ENCODE peak calls at places on chromosomes 2 and 18, in six cellular contexts. V is H1, W is A549, U is K562, M is endothelial cell of umbilical vein, L is HepG2. Z is an unnamed sample.

GRCh38 chr18:57627488-57627887 is 5.9 kb upstream of the NARS1 start:
- DNase-seq in V (no peak), U (no peak), M (peak; percentile 31), W (no peak), L (no peak), Z (no peak)

GRCh38 chr2:120519469-120519868 is 173.5 kb downstream of the INHBB start:
- DNase-seq in U (no peak), L (no peak), M (no peak), V (no peak), W (no peak), Z (no peak)

GRCh38 chr2:23707096-23707495 is 219.8 kb downstream of the ATAD2B start:
- DNase-seq in W (no peak), L (no peak), M (no peak), U (no peak), V (no peak), Z (no peak)

GRCh38 chr2:170813611-170814550 is 2.8 kb upstream of the GAD1 start:
- DNase-seq in U (peak; percentile 47), W (no peak), V (no peak), L (peak; percentile 41), M (peak; percentile 33), Z (peak; percentile 83)

GRCh38 chr2:201698588-201699226 is at the start of gene MPP4:
- DNase-seq in V (no peak), M (peak; percentile 80), L (no peak), U (no peak), W (no peak), Z (no peak)

GRCh38 chr2:138777996-138778395 is 2.2 kb downstream of the NXPH2 start:
- DNase-seq in M (peak; percentile 17), U (no peak), L (peak; percentile 69), V (peak; percentile 66), W (no peak), Z (peak; percentile 25)

GRCh38 chr2:44137048-44137447 is 31.6 kb upstream of the PPM1B start:
- DNase-seq in M (no peak), V (no peak), U (no peak), W (no peak), L (no peak), Z (no peak)

GRCh38 chr2:225165052-225165451 is 122.8 kb upstream of the DOCK10 start:
- DNase-seq in M (no peak), U (no peak), W (no peak), V (no peak), L (no peak), Z (no peak)

GRCh38 chr2:95158891-95159619 is 593 bp downstream of the ZNF514 start:
- DNase-seq in L (peak; percentile 13), U (peak; percentile 81), M (peak; percentile 49), W (peak; percentile 27), V (no peak), Z (peak; percentile 51)

GRCh38 chr18:3709166-3709565 is 259.2 kb downstream of the TGIF1 start:
- DNase-seq in V (no peak), M (no peak), W (no peak), L (no peak), U (no peak), Z (no peak)

GRCh38 chr2:231563378-231563961 is 29.2 kb upstream of the TEX44 start:
- DNase-seq in U (peak; percentile 81), V (peak; percentile 73), M (peak; percentile 60), L (peak; percentile 34), W (peak; percentile 64), Z (peak; percentile 82)

GRCh38 chr2:23411752-23412431 is 26.9 kb downstream of the KLHL29 start:
- DNase-seq in V (no peak), L (no peak), U (no peak), M (no peak), W (no peak), Z (no peak)

GRCh38 chr18:35695803-35696202 is 114.3 kb downstream of the GALNT1 start:
- DNase-seq in W (no peak), U (no peak), L (no peak), V (no peak), M (no peak), Z (no peak)

GRCh38 chr18:61703508-61703907 is 189.3 kb downstream of the RNF152 start:
- DNase-seq in V (no peak), U (no peak), W (no peak), M (no peak), L (no peak), Z (no peak)

GRCh38 chr2:175036582-175037018 is 31.4 kb upstream of the CHN1 start:
- DNase-seq in U (peak; percentile 55), L (peak; percentile 60), M (peak; percentile 42), W (peak; percentile 44), V (no peak), Z (no peak)

GRCh38 chr2:92073815-92074548 is 2797.2 kb upstream of the TEKT4 start:
- DNase-seq in M (no peak), V (no peak), L (no peak), W (no peak), U (peak; percentile 1), Z (no peak)

GRCh38 chr2:233449071-233449901 is 95.0 kb downstream of the DGKD start:
- DNase-seq in V (peak; percentile 38), L (no peak), U (no peak), W (peak; percentile 68), M (peak; percentile 50), Z (peak; percentile 81)

GRCh38 chr18:46910856-46911255 is 6.5 kb downstream of the PIAS2 start:
- DNase-seq in V (no peak), W (no peak), U (no peak), L (no peak), M (no peak), Z (no peak)
- TF ChIP-seq JUN in V (no peak), W (no peak), U (no peak), L (no peak), M (no peak), Z (no peak)

GRCh38 chr2:43007901-43008300 is 215.5 kb upstream of the HAAO start:
- DNase-seq in L (no peak), U (no peak), V (no peak), W (no peak), M (no peak), Z (no peak)
- TF ChIP-seq JUN in L (no peak), U (no peak), V (no peak), W (no peak), M (no peak), Z (no peak)

GRCh38 chr2:235949567-235950472 is 218.4 kb downstream of the GBX2 start:
- DNase-seq in M (no peak), U (no peak), V (no peak), W (no peak), L (no peak), Z (no peak)

GRCh38 chr2:235950473-235950809 is 217.7 kb downstream of the GBX2 start:
- DNase-seq in U (no peak), W (no peak), M (no peak), V (no peak), L (no peak), Z (no peak)

GRCh38 chr2:235952714-235953113 is 215.5 kb downstream of the GBX2 start:
- DNase-seq in U (no peak), W (no peak), M (no peak), L (no peak), V (no peak), Z (no peak)

GRCh38 chr2:235954281-235954680 is 213.9 kb downstream of the GBX2 start:
- DNase-seq in M (no peak), V (no peak), U (no peak), L (no peak), W (no peak), Z (no peak)

GRCh38 chr2:235951980-235952379 is 216.2 kb downstream of the GBX2 start:
- DNase-seq in V (no peak), L (no peak), W (no peak), U (no peak), M (no peak), Z (no peak)
- TF ChIP-seq JUN in V (no peak), L (no peak), W (no peak), U (no peak), M (no peak), Z (no peak)

GRCh38 chr2:173150963-173151362 is 75.3 kb downstream of the MAP3K20 start:
- DNase-seq in W (no peak), M (no peak), V (no peak), U (no peak), L (no peak), Z (no peak)

GRCh38 chr2:173150087-173150486 is 74.4 kb downstream of the MAP3K20 start:
- DNase-seq in M (no peak), L (no peak), V (no peak), W (no peak), U (no peak), Z (no peak)

GRCh38 chr2:173148520-173148919 is 72.9 kb downstream of the MAP3K20 start:
- DNase-seq in V (no peak), M (no peak), U (no peak), W (no peak), L (no peak), Z (no peak)

GRCh38 chr2:173151671-173152398 is 76.2 kb downstream of the MAP3K20 start:
- DNase-seq in L (no peak), U (no peak), V (no peak), M (peak; percentile 66), W (no peak), Z (no peak)

GRCh38 chr2:173149491-173149890 is 73.8 kb downstream of the MAP3K20 start:
- DNase-seq in V (no peak), U (no peak), W (no peak), M (no peak), L (no peak), Z (no peak)
- TF ChIP-seq JUN in V (no peak), U (no peak), W (no peak), M (no peak), L (no peak), Z (no peak)